ENCODE peak calls at places on chromosome 16, in six cellular contexts. M is endothelial cell, L is heart right ventricle, Y is foreskin keratinocyte, X is B cell, O is mammary epithelial cell. G is an unnamed sample.
A peak's percentile ranks its signal among the peaks of the same experiment; 100 is the strongest.

GRCh38 chr16:15545544-15545943 is 97.4 kb downstream of the MARF1 start:
- DNase-seq in O (no peak), X (no peak), M (no peak), Y (no peak), L (no peak), G (no peak)

GRCh38 chr16:19831678-19832077 is 53.0 kb downstream of the GPRC5B start:
- DNase-seq in M (no peak), X (no peak), O (peak; percentile 70), L (no peak), Y (peak; percentile 42), G (no peak)

GRCh38 chr16:75000481-75001081 is 1.8 kb downstream of the ZNRF1 start:
- DNase-seq in O (peak; percentile 47), M (no peak), X (peak; percentile 38), L (peak; percentile 30), Y (no peak), G (no peak)

GRCh38 chr16:88941051-88941932 is 35.7 kb downstream of the CBFA2T3 start:
- DNase-seq in O (no peak), Y (no peak), M (no peak), X (peak; percentile 79), L (peak; percentile 64), G (no peak)

GRCh38 chr16:48632137-48632774 is 22.3 kb upstream of the N4BP1 start:
- DNase-seq in X (no peak), M (no peak), O (no peak), L (no peak), Y (no peak), G (peak; percentile 36)

GRCh38 chr16:89924298-89924924 is 1.3 kb downstream of the TUBB3 start:
- DNase-seq in Y (no peak), O (peak; percentile 19), L (no peak), M (peak; percentile 47), X (peak; percentile 67), G (no peak)

GRCh38 chr16:86180244-86180643 is 281.3 kb downstream of the IRF8 start:
- DNase-seq in X (no peak), L (no peak), M (no peak), O (no peak), Y (no peak), G (no peak)

GRCh38 chr16:23826528-23827244 is 9.1 kb upstream of the PRKCB start:
- DNase-seq in X (peak; percentile 75), O (no peak), M (no peak), L (no peak), Y (no peak), G (no peak)

GRCh38 chr16:70738083-70738977 is 52.5 kb upstream of the MTSS2 start:
- DNase-seq in L (peak; percentile 72), X (no peak), M (peak; percentile 71), Y (peak; percentile 35), O (peak; percentile 32), G (peak; percentile 91)

GRCh38 chr16:6946802-6947201 is 385.8 kb upstream of the RBFOX1 start:
- DNase-seq in O (no peak), M (no peak), L (no peak), X (no peak), Y (no peak), G (no peak)

GRCh38 chr16:70437017-70437581 is 1.8 kb downstream of the ST3GAL2 start:
- DNase-seq in L (no peak), X (no peak), Y (no peak), M (no peak), O (no peak), G (peak; percentile 87)

GRCh38 chr16:28845173-28846079 is 722 bp downstream of the TUFM start:
- DNase-seq in X (no peak), M (no peak), O (peak; percentile 68), Y (peak; percentile 62), L (no peak), G (no peak)

GRCh38 chr16:78125112-78125844 is 25.8 kb downstream of the WWOX start:
- DNase-seq in L (no peak), O (no peak), X (no peak), Y (no peak), M (no peak), G (no peak)

GRCh38 chr16:84667600-84668309 is 19.4 kb downstream of the KLHL36 start:
- DNase-seq in O (no peak), X (no peak), L (no peak), Y (no peak), M (no peak), G (no peak)

GRCh38 chr16:85832578-85833539 is 33.4 kb downstream of the COX4I1 start:
- DNase-seq in Y (no peak), L (no peak), X (peak; percentile 86), O (no peak), M (no peak), G (no peak)

GRCh38 chr16:12455287-12455798 is 348.3 kb downstream of the CPPED1 start:
- DNase-seq in X (peak; percentile 41), Y (peak; percentile 26), O (peak; percentile 35), M (peak; percentile 76), L (peak; percentile 60), G (no peak)

GRCh38 chr16:75477680-75478473 is 13.4 kb upstream of the TMEM170A start:
- DNase-seq in M (no peak), X (no peak), Y (peak; percentile 39), O (peak; percentile 52), L (no peak), G (no peak)

GRCh38 chr16:30380801-30381208 is 1.6 kb downstream of the SEPTIN1 start:
- DNase-seq in X (no peak), O (no peak), Y (no peak), L (no peak), M (no peak), G (no peak)

GRCh38 chr16:68005786-68006286 is 6.6 kb upstream of the DPEP2 start:
- DNase-seq in Y (peak; percentile 85), M (no peak), O (peak; percentile 69), L (no peak), X (peak; percentile 63), G (no peak)

GRCh38 chr16:69833791-69834282 is 71.7 kb downstream of the WWP2 start:
- DNase-seq in Y (no peak), X (no peak), O (no peak), L (no peak), M (no peak), G (no peak)

GRCh38 chr16:19236561-19236960 is 49.0 kb upstream of the CLEC19A start:
- DNase-seq in X (no peak), L (no peak), M (no peak), Y (no peak), O (no peak), G (no peak)

GRCh38 chr16:81712681-81713080 is 66.4 kb upstream of the PLCG2 start:
- DNase-seq in Y (no peak), O (no peak), X (no peak), L (no peak), M (no peak), G (no peak)

GRCh38 chr16:81713796-81714195 is 65.3 kb upstream of the PLCG2 start:
- DNase-seq in X (no peak), L (no peak), O (no peak), Y (no peak), M (no peak), G (no peak)

GRCh38 chr16:81711609-81712329 is 67.3 kb upstream of the PLCG2 start:
- DNase-seq in M (no peak), X (no peak), L (no peak), Y (peak; percentile 70), O (peak; percentile 85), G (peak; percentile 90)

GRCh38 chr16:81714593-81714992 is 64.5 kb upstream of the PLCG2 start:
- DNase-seq in X (no peak), M (no peak), L (no peak), O (no peak), Y (no peak), G (no peak)

GRCh38 chr16:81713295-81713772 is 65.8 kb upstream of the PLCG2 start:
- DNase-seq in O (no peak), X (no peak), M (no peak), L (no peak), Y (no peak), G (no peak)
- TF ChIP-seq CTCF in O (no peak), X (no peak), M (no peak), L (no peak), Y (no peak), G (no peak)

GRCh38 chr16:87419971-87420370 is 27.8 kb downstream of the MAP1LC3B start:
- DNase-seq in Y (no peak), X (no peak), M (no peak), O (no peak), L (no peak), G (no peak)

GRCh38 chr16:87421369-87421912 is 29.3 kb downstream of the MAP1LC3B start:
- DNase-seq in M (no peak), O (no peak), L (no peak), Y (no peak), X (no peak), G (no peak)

GRCh38 chr16:87418644-87419043 is 26.5 kb downstream of the MAP1LC3B start:
- DNase-seq in M (no peak), L (no peak), Y (no peak), O (no peak), X (no peak), G (no peak)

GRCh38 chr16:87422106-87422505 is 30.0 kb downstream of the MAP1LC3B start:
- DNase-seq in Y (no peak), L (no peak), M (no peak), O (no peak), X (no peak), G (no peak)

GRCh38 chr16:87420401-87421368 is 28.5 kb downstream of the MAP1LC3B start:
- DNase-seq in Y (no peak), X (no peak), O (no peak), L (no peak), M (no peak), G (no peak)
- TF ChIP-seq CTCF in Y (peak; percentile 61), X (no peak), O (peak; percentile 49), L (no peak), M (peak; percentile 25), G (no peak)

DNA sequence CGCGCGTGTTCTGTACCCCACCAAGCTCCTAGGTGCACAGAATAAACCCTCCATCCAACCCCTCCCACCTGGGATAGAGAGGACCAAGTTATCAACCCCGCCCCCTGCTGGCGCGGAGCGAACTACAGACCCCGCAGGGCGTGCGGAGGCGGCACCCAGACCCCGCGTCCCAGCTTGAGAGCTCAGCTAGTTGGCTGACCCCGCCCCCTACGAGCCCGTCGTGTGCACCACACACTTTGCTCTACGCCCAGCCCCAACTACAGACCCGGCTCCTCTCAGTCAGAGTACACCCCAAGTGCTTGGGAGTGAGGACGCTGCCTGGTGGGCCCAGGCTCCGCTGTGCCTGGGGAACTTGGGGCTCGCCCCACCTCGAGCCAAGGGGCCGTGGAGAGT is 1.5 kb downstream of the GRIN2A start:
- DNase-seq in M (peak; percentile 80), L (peak; percentile 17), X (peak; percentile 60), O (no peak), Y (no peak), G (no peak)
- TF ChIP-seq CTCF in M (peak; percentile 25), L (no peak), X (no peak), O (peak; percentile 35), Y (peak; percentile 38), G (no peak)

DNA sequence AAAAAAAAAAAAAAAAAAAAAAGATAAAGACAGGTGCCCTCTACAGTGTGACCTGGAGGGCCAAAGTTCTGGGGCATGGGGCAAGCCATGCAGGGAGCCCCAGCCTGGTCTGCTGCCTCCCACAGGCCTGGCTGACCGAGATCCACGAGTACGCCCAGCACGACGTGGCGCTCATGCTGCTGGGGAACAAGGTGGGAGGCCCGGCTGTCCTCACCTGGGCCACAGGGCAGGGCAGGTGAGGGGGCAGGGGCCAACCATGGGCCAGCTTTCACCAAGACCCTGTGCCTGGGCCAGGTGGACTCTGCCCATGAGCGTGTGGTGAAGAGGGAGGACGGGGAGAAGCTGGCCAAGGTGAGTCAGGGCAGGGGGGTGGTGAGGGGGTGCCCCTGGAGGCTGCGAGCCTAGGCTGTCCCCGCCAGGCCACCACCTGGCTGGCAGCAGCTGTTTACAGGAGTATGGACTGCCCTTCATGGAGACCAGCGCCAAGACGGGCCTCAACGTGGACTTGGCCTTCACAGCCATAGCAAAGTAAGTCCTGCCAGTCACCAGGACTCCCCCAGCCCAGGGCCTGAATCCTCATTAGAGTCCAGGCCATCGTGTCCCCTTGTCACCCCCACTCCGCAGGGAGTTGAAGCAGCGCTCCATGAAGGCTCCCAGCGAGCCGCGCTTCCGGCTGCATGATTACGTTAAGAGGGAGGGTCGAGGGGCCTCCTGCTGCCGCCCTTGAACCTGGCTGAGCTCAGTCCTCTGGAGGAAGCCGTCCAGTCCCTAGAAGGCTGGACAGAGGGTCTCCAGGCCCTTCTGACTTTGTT is 2.7 kb upstream of the TRAF7 start:
- DNase-seq in O (peak; percentile 47), X (no peak), M (no peak), Y (peak; percentile 38), L (no peak), G (no peak)
- TF ChIP-seq CTCF in O (peak; percentile 4), X (no peak), M (no peak), Y (peak; percentile 33), L (no peak), G (no peak)

G was measured in osteocyte.